ENCODE peak calls at places on chromosomes 11 and 22, in seven cellular contexts. S is GM23248, E is OCI-LY7, I is SK-N-SH, U is PC-9, P is HCT116, L is PC-3. Z is an unnamed sample. For H3K9me2, the result is how much of the 10 kb centered on the place peaks cover.

GRCh38 chr11:69774354-69775162 is 583 bp downstream of the FGF4 start:
- DNase-seq in E (no peak), L (no peak), U (no peak), P (no peak), I (peak), S (no peak), Z (no peak)

GRCh38 chr11:108854366-108854765 is 189.5 kb downstream of the DDX10 start:
- DNase-seq in P (no peak), I (no peak), L (no peak), U (no peak), S (peak), E (peak), Z (peak)

GRCh38 chr11:1478544-1478943 is 8.0 kb downstream of the MOB2 start:
- DNase-seq in I (no peak), P (no peak), E (no peak), L (no peak), S (no peak), U (no peak), Z (no peak)

GRCh38 chr11:127627629-127628462 is 627.3 kb upstream of the KIRREL3 start:
- DNase-seq in I (no peak), U (no peak), S (peak), P (no peak), E (no peak), L (no peak), Z (no peak)

GRCh38 chr11:71301046-71301857 is 48.9 kb upstream of the SHANK2 start:
- DNase-seq in E (no peak), S (no peak), L (no peak), I (no peak), U (no peak), P (no peak), Z (no peak)

GRCh38 chr11:76279038-76279437 is 72.7 kb upstream of the WNT11 start:
- DNase-seq in E (no peak), S (peak), U (no peak), I (no peak), L (no peak), P (no peak), Z (no peak)

GRCh38 chr11:2464451-2465165 is 19.8 kb downstream of the KCNQ1 start:
- DNase-seq in U (no peak), I (no peak), S (no peak), P (no peak), L (no peak), E (no peak), Z (no peak)

GRCh38 chr11:10454902-10455631 is at the start of gene AMPD3:
- DNase-seq in I (peak), E (peak), P (peak), S (peak), L (peak), U (peak), Z (peak)

GRCh38 chr11:78371221-78371899 is 46.3 kb downstream of the GAB2 start:
- DNase-seq in L (no peak), P (no peak), I (no peak), S (no peak), U (no peak), E (peak), Z (peak)

DNA sequence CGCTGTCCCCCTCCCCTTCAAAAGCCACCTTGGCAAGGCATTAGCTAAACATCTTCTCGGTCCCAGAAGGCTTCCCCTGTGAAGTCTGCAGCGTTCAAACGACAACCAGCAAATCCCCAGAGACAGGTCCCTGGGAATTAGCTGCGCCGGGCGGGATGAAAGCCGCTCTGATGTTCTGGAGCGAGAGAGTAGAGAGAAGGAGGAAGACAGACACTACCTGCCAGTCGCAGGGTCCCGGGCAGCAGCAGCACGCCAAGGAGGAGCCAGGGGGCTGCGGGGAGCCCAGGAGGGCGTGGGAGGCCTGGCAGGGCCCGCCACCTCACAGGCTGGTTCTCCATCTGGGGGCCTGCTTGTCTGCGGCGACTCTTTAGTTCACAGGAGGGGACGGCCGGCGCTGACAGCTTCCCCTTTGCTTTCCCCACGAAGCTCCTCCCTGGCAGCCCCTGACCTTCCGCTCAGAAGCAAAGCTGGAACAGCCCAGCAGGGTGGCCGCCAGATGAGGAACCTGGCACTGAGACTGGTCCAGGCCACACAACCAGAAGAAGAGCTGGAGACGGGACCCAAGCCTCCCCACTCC is at the start of gene NFAM1:
- DNase-seq in S (no peak), P (no peak), L (no peak), U (no peak), I (no peak), E (no peak), Z (no peak)
- H2AFZ ChIP-seq in S (no peak), P (no peak), L (no peak), U (no peak), I (no peak), E (no peak), Z (no peak)

DNA sequence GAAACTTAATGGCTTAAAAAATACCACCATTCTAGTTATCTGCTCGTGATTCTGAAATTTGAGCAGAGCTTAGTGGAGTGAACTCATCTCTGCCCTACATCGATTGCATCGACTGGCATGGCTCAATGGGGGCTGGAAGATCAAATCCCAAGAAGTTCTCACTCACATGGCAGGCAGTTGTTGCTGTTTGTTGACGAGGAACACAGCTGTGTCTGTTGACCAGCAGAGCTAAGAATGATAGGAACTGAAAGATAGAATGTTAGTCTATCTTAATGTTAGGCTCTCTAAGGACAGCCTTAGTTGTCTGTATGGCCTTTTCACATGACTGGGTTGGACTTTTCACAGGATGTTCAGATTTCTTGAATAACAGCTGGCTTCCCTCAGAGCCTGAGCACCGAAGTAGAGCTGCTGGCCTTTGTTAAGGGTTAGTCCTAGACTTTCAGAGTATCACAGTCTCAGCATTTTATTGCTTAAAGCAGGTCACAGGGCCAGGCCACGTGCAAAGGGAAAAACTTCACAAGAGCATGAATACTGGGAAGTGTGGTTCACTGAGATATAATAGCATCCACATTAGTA is 31.6 kb upstream of the IZUMO1R start:
- DNase-seq in P (no peak), L (no peak), U (no peak), I (no peak), E (no peak), S (no peak), Z (no peak)
- H3K9me2 ChIP-seq in P (under half), L (under half), U (under half), I (under half), E (under half), S (under half), Z (under half)

GRCh38 chr22:37189011-37189466 is 992 bp upstream of the C1QTNF6 start:
- DNase-seq in U (peak), E (no peak), S (peak), I (no peak), L (peak), P (peak), Z (no peak)
- H2AFZ ChIP-seq in U (no peak), E (no peak), S (no peak), I (no peak), L (no peak), P (no peak), Z (no peak)

GRCh38 chr22:18085188-18085587 is 7.4 kb downstream of the PEX26 start:
- DNase-seq in P (no peak), S (peak), E (no peak), I (no peak), L (no peak), U (no peak), Z (no peak)
- H3K9me2 ChIP-seq in P (under half), S (under half), E (under half), I (under half), L (under half), U (under half), Z (under half)

GRCh38 chr11:111376453-111376871 is 2.6 kb downstream of the POU2AF1 start:
- DNase-seq in L (peak), S (no peak), I (no peak), P (no peak), U (peak), E (no peak), Z (peak)

GRCh38 chr11:111378185-111378772 is 796 bp downstream of the POU2AF1 start:
- DNase-seq in L (no peak), P (no peak), E (peak), U (no peak), S (no peak), I (no peak), Z (peak)

GRCh38 chr11:111382451-111382850 is 3.4 kb upstream of the POU2AF1 start:
- DNase-seq in S (no peak), E (peak), P (no peak), L (no peak), U (no peak), I (no peak), Z (peak)

GRCh38 chr11:111379500-111380136 is 543 bp upstream of the POU2AF1 start:
- DNase-seq in L (no peak), S (no peak), P (no peak), I (no peak), E (peak), U (no peak), Z (peak)

GRCh38 chr11:111378773-111379499 is at the start of gene POU2AF1:
- DNase-seq in E (peak), L (no peak), I (no peak), P (no peak), U (no peak), S (peak), Z (peak)
- H2AFZ ChIP-seq in E (peak), L (no peak), I (no peak), P (no peak), U (no peak), S (peak), Z (peak)

GRCh38 chr11:132898021-132898420 is 634.3 kb downstream of the OPCML start:
- DNase-seq in L (no peak), P (no peak), S (no peak), E (no peak), I (no peak), U (no peak), Z (no peak)
- H3K9me2 ChIP-seq in L (under half), P (under half), S (under half), E (under half), I (under half), U (under half), Z (under half)

DNA sequence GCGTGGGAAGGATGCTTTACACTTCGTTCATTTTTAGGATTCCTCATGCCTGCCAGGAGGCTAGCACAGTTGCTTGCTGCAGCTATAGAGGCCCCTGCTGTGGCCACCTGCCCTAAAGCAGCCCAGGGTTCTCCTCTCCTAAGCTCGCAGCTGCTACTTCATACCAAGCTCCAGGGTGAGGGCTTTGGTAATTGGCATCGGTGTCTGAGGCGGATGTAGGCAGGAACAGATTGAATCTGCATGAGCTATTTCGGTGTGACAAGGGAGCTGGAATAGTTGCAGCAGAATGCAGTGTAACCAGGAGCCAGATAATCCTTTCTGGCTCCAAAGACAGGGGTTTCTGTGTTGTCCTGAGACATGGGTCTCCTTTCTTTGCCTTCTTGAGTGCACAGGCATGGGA is 133.1 kb downstream of the MICAL2 start:
- DNase-seq in L (no peak), S (no peak), I (no peak), E (no peak), U (no peak), P (no peak), Z (no peak)
- H2AFZ ChIP-seq in L (no peak), S (no peak), I (no peak), E (no peak), U (no peak), P (no peak), Z (no peak)